ENCODE peak calls at places on chromosome 1, in ten cellular contexts. G is CD4-positive, alpha-beta T cell; J is caudate nucleus; U is testis; S is GM23248; Y is pancreas; V is naive thymus-derived CD4-positive, alpha-beta T cell; C is PC-3; Z is body of pancreas; Q is Panc1. N is an unnamed sample.

GRCh38 chr1:24474193-24474592 is 28.4 kb upstream of the RCAN3 start:
- DNase-seq in U (no peak), Y (no peak), Z (no peak), S (no peak), G (no peak), J (no peak), V (no peak), Q (no peak), C (no peak), N (no peak)

GRCh38 chr1:236494586-236495207 is 29.1 kb upstream of the LGALS8 start:
- DNase-seq in J (no peak), U (no peak), Y (no peak), S (peak; percentile 32), Q (no peak), V (no peak), G (no peak), Z (no peak), C (no peak), N (no peak)

GRCh38 chr1:23596382-23597358 is 37.4 kb upstream of the ID3 start:
- DNase-seq in J (no peak), Q (no peak), C (no peak), V (no peak), S (no peak), Y (no peak), Z (no peak), U (no peak), G (no peak), N (no peak)

GRCh38 chr1:36525166-36525565 is 42.5 kb upstream of the CSF3R start:
- DNase-seq in Q (no peak), Y (no peak), V (no peak), S (no peak), C (no peak), G (no peak), U (peak; percentile 1), J (no peak), Z (no peak), N (no peak)

GRCh38 chr1:231390071-231390470 is 32.0 kb downstream of the EGLN1 start:
- DNase-seq in Y (no peak), V (no peak), C (peak; percentile 46), Z (no peak), G (no peak), U (no peak), J (no peak), Q (no peak), S (peak; percentile 57), N (no peak)

GRCh38 chr1:27356628-27357280 is 10.0 kb downstream of the MAP3K6 start:
- DNase-seq in Z (no peak), G (no peak), U (no peak), J (no peak), V (no peak), Q (no peak), S (no peak), C (no peak), Y (peak; percentile 39), N (no peak)

GRCh38 chr1:173410794-173411236 is 66.3 kb upstream of the PRDX6 start:
- DNase-seq in G (no peak), S (no peak), Z (no peak), Q (no peak), C (no peak), J (no peak), V (no peak), Y (no peak), U (no peak), N (no peak)

GRCh38 chr1:86687595-86687994 is 16.8 kb upstream of the SH3GLB1 start:
- DNase-seq in Z (no peak), Q (no peak), S (peak; percentile 38), G (no peak), U (no peak), C (peak; percentile 43), V (no peak), Y (no peak), J (no peak), N (no peak)

GRCh38 chr1:30540611-30541192 is 182.7 kb downstream of the MATN1 start:
- DNase-seq in Y (no peak), C (no peak), V (no peak), Q (no peak), G (no peak), S (no peak), Z (no peak), U (no peak), J (no peak), N (no peak)

GRCh38 chr1:235741294-235741693 is 91.7 kb upstream of the GNG4 start:
- DNase-seq in Q (no peak), S (peak; percentile 79), G (no peak), Z (no peak), C (peak; percentile 7), U (no peak), Y (no peak), J (no peak), V (no peak), N (no peak)

GRCh38 chr1:37147906-37148305 is 113.6 kb upstream of the GRIK3 start:
- DNase-seq in C (no peak), Q (no peak), U (no peak), V (no peak), S (no peak), Y (no peak), G (no peak), Z (no peak), J (no peak), N (no peak)

GRCh38 chr1:8518490-8518801 is 200.5 kb downstream of the SLC45A1 start:
- DNase-seq in S (no peak), V (no peak), Z (no peak), Q (no peak), U (no peak), Y (no peak), G (no peak), J (no peak), C (no peak), N (no peak)
- H3K27ac ChIP-seq in S (peak overlapping the region; percentile 81), V (peak overlapping the region; percentile 48), Z (no peak overlapping the region), Q (no peak overlapping the region), U (no peak overlapping the region), Y (no peak overlapping the region), G (no peak overlapping the region), J (peak overlapping the region; percentile 86), C (no peak overlapping the region), N (no peak overlapping the region)

DNA sequence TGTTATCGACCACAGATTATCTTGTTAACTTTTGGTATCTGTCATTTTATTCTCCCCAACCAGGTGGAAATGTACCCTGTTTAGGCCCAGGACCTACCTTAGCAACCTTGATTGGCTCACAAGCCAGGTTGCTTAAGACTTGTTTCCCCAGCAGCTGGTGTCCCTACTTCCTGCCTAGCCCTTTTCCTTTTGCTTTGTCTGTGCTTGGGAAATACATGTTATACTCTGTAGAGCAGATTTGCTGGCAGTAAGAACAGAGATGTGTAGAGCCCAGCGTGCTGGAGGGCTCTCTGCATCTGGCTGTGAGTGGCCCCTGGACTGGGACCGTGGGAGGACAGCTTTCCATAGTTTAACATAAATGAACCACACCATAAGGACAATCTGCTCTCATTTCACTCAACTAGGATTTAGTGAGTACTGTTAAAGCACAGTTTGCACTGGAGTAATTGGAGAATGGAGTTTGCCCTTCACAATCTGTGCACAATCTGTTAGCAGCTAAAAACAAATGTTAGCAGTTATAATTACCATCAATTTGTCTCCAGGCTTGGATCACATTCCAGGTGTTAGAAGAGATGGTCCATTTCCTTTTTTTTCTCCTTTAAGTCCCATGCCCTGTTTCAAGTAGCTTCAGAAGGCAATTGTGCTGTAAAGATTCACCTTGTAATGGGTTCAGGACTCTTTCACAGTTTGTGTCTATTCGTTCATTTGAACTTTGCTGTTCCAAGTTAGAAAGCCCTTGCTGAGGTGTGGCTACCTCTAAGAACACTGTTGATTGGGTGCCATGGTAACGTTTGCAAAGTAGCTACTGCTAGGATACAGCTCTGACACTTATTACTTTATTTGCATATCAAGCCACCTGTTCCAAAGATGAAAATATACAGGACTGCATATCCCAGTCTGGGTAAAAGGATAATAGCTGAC is at the start of gene APOBEC4:
- DNase-seq in V (peak; percentile 24), Z (no peak), Y (no peak), Q (no peak), G (no peak), C (no peak), S (no peak), J (no peak), U (no peak), N (no peak)
- H3K27ac ChIP-seq in V (peak within 1 kb of the TSS; percentile 58), Z (no peak within 1 kb of the TSS), Y (no peak within 1 kb of the TSS), Q (no peak within 1 kb of the TSS), G (peak within 1 kb of the TSS; percentile 16), C (no peak within 1 kb of the TSS), S (no peak within 1 kb of the TSS), J (no peak within 1 kb of the TSS), U (no peak within 1 kb of the TSS), N (no peak within 1 kb of the TSS)

DNA sequence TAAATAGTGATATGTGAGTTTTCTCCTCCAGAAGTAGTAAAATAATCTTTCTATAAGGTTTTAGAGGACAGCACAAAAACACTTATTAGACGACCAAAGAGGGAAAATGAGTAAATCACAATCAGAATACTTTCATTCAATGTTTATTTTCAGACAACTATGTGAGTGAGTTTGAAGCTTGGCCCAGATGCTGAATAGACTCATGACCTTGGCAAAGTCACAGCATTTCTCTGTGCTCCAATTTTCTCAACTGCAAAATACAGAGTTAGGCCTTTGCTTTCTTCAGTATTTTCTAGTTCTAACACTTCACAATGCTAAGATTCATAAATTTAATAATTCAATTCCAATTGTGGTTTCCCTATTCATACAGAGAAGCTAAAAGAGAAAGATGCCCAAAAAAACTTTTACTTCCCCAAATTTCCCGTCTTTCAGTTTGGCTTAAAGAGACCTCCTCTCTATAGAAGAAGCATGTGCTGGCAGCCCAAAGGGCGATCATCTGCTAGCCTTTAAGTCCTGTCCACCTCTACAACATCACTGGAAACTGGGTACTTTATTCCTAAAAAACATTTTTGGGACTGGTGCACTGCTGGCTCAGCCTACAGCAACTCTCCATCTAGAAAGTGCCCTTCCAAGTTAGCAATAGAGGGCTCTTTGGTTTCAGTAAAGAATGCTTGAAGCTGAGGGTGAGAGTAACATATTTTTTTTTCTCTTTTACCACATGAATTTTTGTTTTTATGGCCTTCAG is 116.8 kb upstream of the GORAB start:
- DNase-seq in S (peak; percentile 78), J (no peak), Q (no peak), V (no peak), Y (no peak), G (no peak), Z (no peak), C (no peak), U (peak; percentile 31), N (no peak)
- H3K27ac ChIP-seq in S (peak overlapping the region; percentile 54), J (no peak overlapping the region), Q (no peak overlapping the region), V (no peak overlapping the region), Y (no peak overlapping the region), G (no peak overlapping the region), Z (no peak overlapping the region), C (no peak overlapping the region), U (peak overlapping the region; percentile 39), N (no peak overlapping the region)

GRCh38 chr1:226692067-226692792 is 46.9 kb downstream of the ITPKB start:
- DNase-seq in Q (no peak), Z (no peak), J (no peak), G (no peak), S (no peak), U (no peak), C (no peak), V (no peak), Y (no peak), N (no peak)

GRCh38 chr1:226691257-226691656 is 47.8 kb downstream of the ITPKB start:
- DNase-seq in G (peak; percentile 75), Q (no peak), C (no peak), J (no peak), V (peak; percentile 67), Z (no peak), U (no peak), Y (no peak), S (no peak), N (no peak)

GRCh38 chr1:226688852-226689251 is 50.2 kb downstream of the ITPKB start:
- DNase-seq in Y (no peak), V (no peak), G (no peak), U (no peak), C (no peak), J (no peak), Q (no peak), S (no peak), Z (no peak), N (no peak)

GRCh38 chr1:226688056-226688748 is 50.9 kb downstream of the ITPKB start:
- DNase-seq in S (no peak), Z (no peak), G (no peak), C (no peak), J (peak; percentile 81), V (no peak), Y (no peak), U (no peak), Q (no peak), N (no peak)

GRCh38 chr1:226690460-226690982 is 48.6 kb downstream of the ITPKB start:
- DNase-seq in Q (no peak), C (no peak), U (no peak), V (peak; percentile 85), J (no peak), G (peak; percentile 86), Z (no peak), Y (no peak), S (no peak), N (peak; percentile 78)
- H3K27ac ChIP-seq in Q (no peak overlapping the region), C (no peak overlapping the region), U (no peak overlapping the region), V (peak overlapping the region; percentile 86), J (peak overlapping the region; percentile 79), G (peak overlapping the region; percentile 78), Z (no peak overlapping the region), Y (no peak overlapping the region), S (no peak overlapping the region), N (no peak overlapping the region)

N was measured in adrenal gland.